ENCODE peak calls at places on chromosome 10, in ten cellular contexts. E is stimulated activated naive CD8-positive, alpha-beta T cell treated with anti-CD3 and anti-CD28 coated beads, Interleukin-15, Interleukin-2, amounts not matched to agents 100 U/mL and 50 U/mL, for 24 hours; I is GM10248; H is NCI-H1092; Q is effector memory CD4-positive, alpha-beta T cell; W is activated naive CD4-positive, alpha-beta T cell; D is HTR-8/SVneo; P is neural crest cell; N is central memory CD4-positive, alpha-beta T cell; M is Calu3. U is an unnamed sample.

GRCh38 chr10:103653581-103654020 is 160.1 kb downstream of the NEURL1 start:
- DNase-seq in M (no peak), Q (no peak), H (peak), N (no peak), W (no peak), D (no peak), E (no peak), P (no peak), I (no peak), U (no peak)

GRCh38 chr10:86976362-86977056 is 8.2 kb downstream of the ADIRF start:
- DNase-seq in E (no peak), N (no peak), P (no peak), D (no peak), Q (no peak), H (no peak), I (no peak), M (no peak), W (no peak), U (no peak)

GRCh38 chr10:23158370-23158769 is 33.7 kb upstream of the PTF1A start:
- DNase-seq in H (peak), D (peak), N (peak), M (peak), P (peak), I (peak), W (no peak), E (peak), Q (no peak), U (peak)

GRCh38 chr10:16192337-16192736 is 244.5 kb upstream of the PTER start:
- DNase-seq in N (no peak), Q (no peak), M (no peak), D (no peak), W (no peak), H (no peak), P (no peak), I (no peak), E (no peak), U (no peak)

GRCh38 chr10:115028419-115028818 is 64.7 kb upstream of the ATRNL1 start:
- DNase-seq in M (no peak), N (no peak), I (no peak), D (no peak), Q (no peak), E (no peak), W (no peak), P (no peak), H (no peak), U (no peak)

GRCh38 chr10:33460461-33461294 is 126.2 kb upstream of the NRP1 start:
- DNase-seq in N (no peak), H (no peak), W (no peak), M (no peak), Q (no peak), I (no peak), D (no peak), E (no peak), P (no peak), U (no peak)

GRCh38 chr10:93821051-93821772 is 63.5 kb downstream of the LGI1 start:
- DNase-seq in W (no peak), M (no peak), I (no peak), E (no peak), Q (no peak), H (no peak), D (peak), P (no peak), N (no peak), U (peak)

GRCh38 chr10:117790177-117790576 is 247.6 kb downstream of the EMX2 start:
- DNase-seq in N (no peak), Q (no peak), D (no peak), H (no peak), I (no peak), E (no peak), W (no peak), P (no peak), M (no peak), U (no peak)

GRCh38 chr10:80199828-80200227 is 5.5 kb downstream of the ANXA11 start:
- DNase-seq in E (no peak), H (no peak), P (no peak), Q (no peak), I (no peak), N (no peak), M (peak), W (no peak), D (no peak), U (no peak)

GRCh38 chr10:68871731-68872342 is 29.3 kb upstream of the DDX50 start:
- DNase-seq in P (no peak), I (no peak), H (peak), W (no peak), D (no peak), Q (no peak), N (no peak), M (no peak), E (no peak), U (peak)

GRCh38 chr10:35352508-35352907 is 16.2 kb downstream of the CCNY start:
- DNase-seq in H (no peak), W (no peak), N (no peak), P (no peak), I (no peak), D (no peak), M (no peak), Q (no peak), E (peak), U (no peak)

U was measured in NCI-H446 treated with DMSO at 0.1 percent for 48 hours.